ENCODE peak calls at places on chromosomes 3 and 15, in six cellular contexts. Y is IMR-90, M is A549, P is ovary, G is right lobe of liver, H is sigmoid colon. N is an unnamed sample.

GRCh38 chr3:122677261-122677660 is 3.4 kb upstream of the PARP14 start:
- DNase-seq in Y (no peak), M (no peak), P (no peak), G (no peak), H (no peak), N (no peak)

GRCh38 chr15:66072616-66073361 is 180.8 kb downstream of the MEGF11 start:
- DNase-seq in Y (no peak), M (no peak), P (no peak), G (peak), H (peak), N (no peak)

GRCh38 chr15:82833283-82833682 is 23.9 kb downstream of the WHAMM start:
- DNase-seq in Y (no peak), M (no peak), P (no peak), G (no peak), H (no peak), N (no peak)

GRCh38 chr3:31880482-31881078 is 100.5 kb downstream of the OSBPL10 start:
- DNase-seq in Y (no peak), M (no peak), P (no peak), G (no peak), H (no peak), N (no peak)

GRCh38 chr3:171790898-171791694 is 19.2 kb downstream of the PLD1 start:
- DNase-seq in Y (peak), M (no peak), P (no peak), G (no peak), H (no peak), N (no peak)

GRCh38 chr3:46191730-46192129 is 16.4 kb downstream of the CCR1 start:
- DNase-seq in Y (no peak), M (no peak), P (no peak), G (no peak), H (no peak), N (no peak)

GRCh38 chr3:112093180-112093522 is 7.0 kb downstream of the C3orf52 start:
- DNase-seq in Y (peak), M (no peak), P (no peak), G (no peak), H (no peak), N (no peak)

GRCh38 chr15:67307156-67307555 is 52.6 kb downstream of the IQCH start:
- DNase-seq in Y (peak), M (no peak), P (no peak), G (no peak), H (no peak), N (no peak)

GRCh38 chr15:63322541-63322940 is 45.1 kb downstream of the APH1B start:
- DNase-seq in Y (peak), M (no peak), P (peak), G (peak), H (peak), N (peak)

GRCh38 chr3:126128504-126129407 is 44.8 kb upstream of the SLC41A3 start:
- DNase-seq in Y (no peak), M (no peak), P (no peak), G (peak), H (peak), N (peak)

GRCh38 chr3:19427417-19428149 is 279.3 kb downstream of the KCNH8 start:
- DNase-seq in Y (no peak), M (no peak), P (no peak), G (no peak), H (no peak), N (no peak)

GRCh38 chr15:50304856-50305255 is 39.3 kb upstream of the HDC start:
- DNase-seq in Y (no peak), M (no peak), P (no peak), G (no peak), H (no peak), N (no peak)

GRCh38 chr3:58646503-58646902 is 20.1 kb downstream of the FAM3D start:
- DNase-seq in Y (peak), M (no peak), P (no peak), G (no peak), H (no peak), N (no peak)

GRCh38 chr3:192906940-192907339 is 10.7 kb downstream of the MB21D2 start:
- DNase-seq in Y (no peak), M (no peak), P (no peak), G (no peak), H (no peak), N (no peak)

GRCh38 chr15:41079717-41080116 is 36.4 kb downstream of the INO80 start:
- DNase-seq in Y (no peak), M (no peak), P (no peak), G (no peak), H (no peak), N (no peak)

GRCh38 chr15:28903555-28903954 is 17.8 kb downstream of the APBA2 start:
- DNase-seq in Y (no peak), M (no peak), P (no peak), G (no peak), H (no peak), N (no peak)

GRCh38 chr3:53169832-53170324 is 8.9 kb downstream of the PRKCD start:
- DNase-seq in Y (no peak), M (no peak), P (no peak), G (no peak), H (no peak), N (no peak)

GRCh38 chr3:166283856-166284255 is 446.6 kb upstream of the BCHE start:
- DNase-seq in Y (peak), M (peak), P (no peak), G (no peak), H (no peak), N (no peak)

GRCh38 chr3:171944109-171945016 is 95.0 kb upstream of the FNDC3B start:
- DNase-seq in Y (no peak), M (no peak), P (no peak), G (no peak), H (no peak), N (no peak)

GRCh38 chr3:14842277-14842676 is 23.5 kb downstream of the FGD5 start:
- DNase-seq in Y (no peak), M (no peak), P (no peak), G (no peak), H (no peak), N (no peak)

GRCh38 chr15:59485036-59485435 is 47.0 kb downstream of the FAM81A start:
- DNase-seq in Y (no peak), M (no peak), P (no peak), G (no peak), H (no peak), N (no peak)

GRCh38 chr15:75583689-75584088 is 4.6 kb upstream of the PTPN9 start:
- DNase-seq in Y (no peak), M (no peak), P (no peak), G (no peak), H (no peak), N (peak)

GRCh38 chr3:55651011-55651410 is 163.9 kb upstream of the WNT5A start:
- DNase-seq in Y (no peak), M (no peak), P (no peak), G (no peak), H (no peak), N (no peak)

GRCh38 chr3:73827658-73828313 is 203.0 kb upstream of the PDZRN3 start:
- DNase-seq in Y (peak), M (no peak), P (no peak), G (no peak), H (no peak), N (no peak)

GRCh38 chr3:188584162-188584529 is 430.2 kb downstream of the LPP start:
- DNase-seq in Y (peak), M (peak), P (no peak), G (no peak), H (peak), N (no peak)
- H3K4me3 ChIP-seq in Y (no peak), M (peak), P (no peak), G (no peak), H (no peak), N (no peak)

GRCh38 chr15:20341901-20342605 is 199.5 kb downstream of the GOLGA6L6 start:
- DNase-seq in Y (no peak), M (peak), P (peak), G (peak), H (peak), N (peak)

GRCh38 chr15:20345401-20345958 is 196.1 kb downstream of the GOLGA6L6 start:
- DNase-seq in Y (no peak), M (peak), P (no peak), G (no peak), H (peak), N (no peak)

GRCh38 chr15:20348291-20348899 is 193.2 kb downstream of the GOLGA6L6 start:
- DNase-seq in Y (no peak), M (peak), P (no peak), G (no peak), H (peak), N (peak)

GRCh38 chr15:20346082-20346805 is 195.4 kb downstream of the GOLGA6L6 start:
- DNase-seq in Y (no peak), M (peak), P (no peak), G (no peak), H (peak), N (peak)

GRCh38 chr15:20344601-20345400 is 196.8 kb downstream of the GOLGA6L6 start:
- DNase-seq in Y (no peak), M (peak), P (no peak), G (no peak), H (peak), N (peak)
- TF ChIP-seq CTCF in Y (no peak), M (no peak), P (no peak), G (no peak), H (no peak), N (no peak)

DNA sequence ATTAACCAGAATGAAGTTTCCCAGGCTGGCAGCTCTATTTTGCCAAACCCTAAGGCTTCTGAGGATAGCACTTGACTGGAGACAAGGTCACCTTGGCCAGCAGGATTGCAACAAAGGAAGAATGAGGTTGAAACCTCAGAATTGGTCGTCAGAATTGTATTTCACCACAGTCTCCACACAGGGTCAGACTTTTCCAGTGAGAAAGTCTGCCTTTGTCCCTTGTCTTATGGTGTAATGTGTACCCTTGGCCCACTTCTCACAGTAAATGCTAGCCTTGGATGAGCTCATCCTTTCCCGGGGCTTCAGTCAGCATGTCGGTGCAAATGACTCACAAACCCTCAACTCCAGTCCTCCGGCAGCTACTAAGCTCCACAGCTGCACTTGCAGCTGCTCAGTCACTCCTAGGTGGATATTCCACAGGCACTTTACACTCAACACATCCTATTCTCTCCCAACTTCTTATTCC is 19.7 kb downstream of the SSR3 start:
- DNase-seq in Y (peak), M (peak), P (peak), G (peak), H (peak), N (peak)
- TF ChIP-seq POLR2A in Y (peak), M (no peak), P (no peak), G (peak), H (no peak), N (no peak)

DNA sequence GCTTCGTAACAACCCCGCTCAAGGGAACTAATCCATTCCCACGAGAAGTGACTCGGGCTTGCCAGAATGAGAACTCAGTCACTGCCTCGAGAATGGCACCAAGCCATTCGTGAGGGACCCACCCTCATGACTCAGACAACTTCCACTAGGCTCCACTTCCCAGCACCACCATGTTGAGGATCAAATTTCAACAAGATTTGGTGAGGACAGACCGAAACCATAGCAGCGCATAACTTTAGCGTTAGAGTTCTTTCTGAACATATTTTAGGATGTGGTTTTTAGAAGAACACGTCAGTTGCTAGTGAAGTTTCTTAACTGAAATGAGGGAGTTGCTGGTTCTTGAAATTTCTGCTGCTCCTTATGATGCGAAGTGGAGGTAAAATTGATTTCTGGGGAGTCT is 13.5 kb downstream of the PTPRG start:
- DNase-seq in Y (peak), M (no peak), P (no peak), G (no peak), H (no peak), N (no peak)
- H3K4me3 ChIP-seq in Y (peak), M (no peak), P (no peak), G (no peak), H (no peak), N (no peak)

DNA sequence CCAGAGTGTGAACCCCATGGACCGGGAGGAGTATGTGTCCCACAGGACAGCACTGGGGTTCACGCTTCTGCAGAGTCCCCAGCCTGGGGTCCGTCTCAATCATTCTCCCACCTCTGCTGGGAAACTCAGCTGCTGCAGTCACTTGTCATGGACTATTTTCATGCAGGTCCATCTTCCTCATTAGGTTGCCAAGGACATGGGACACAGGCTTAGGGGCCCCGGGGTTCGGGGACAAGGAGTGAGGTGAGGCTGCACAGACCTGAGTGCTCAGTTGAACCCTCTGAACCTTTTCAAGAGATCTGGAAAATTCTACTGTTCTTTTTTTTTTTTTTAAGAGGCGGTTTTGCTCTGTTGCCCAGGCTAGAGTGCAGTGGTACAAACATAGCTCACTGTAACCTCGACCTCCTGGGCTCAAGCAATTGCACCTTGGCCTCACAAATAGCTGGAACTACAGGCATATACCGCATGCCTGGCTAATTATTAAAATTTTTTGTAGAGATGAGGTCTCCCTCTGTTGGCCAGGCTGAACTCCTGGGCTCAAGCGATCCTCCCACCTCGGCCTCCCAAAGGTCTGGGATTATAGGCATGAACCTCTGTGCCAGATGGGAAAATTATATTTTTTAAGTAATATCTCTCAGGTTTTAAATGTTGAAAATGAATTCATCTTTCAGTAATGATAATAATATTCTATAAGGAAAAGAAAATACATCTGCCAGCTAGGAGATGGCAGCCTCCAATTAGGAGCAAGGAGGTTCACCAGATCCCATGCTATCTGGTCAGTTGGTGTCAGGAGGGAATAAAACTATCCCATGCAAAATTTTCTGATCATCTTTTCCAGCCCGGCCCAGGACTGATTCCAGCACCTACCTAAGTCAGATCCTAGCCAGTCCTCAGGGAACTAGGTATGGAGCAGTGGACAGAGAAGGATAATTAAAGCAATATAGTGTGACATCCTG is 45.2 kb downstream of the RPN1 start:
- DNase-seq in Y (no peak), M (no peak), P (no peak), G (peak), H (no peak), N (no peak)
- TF ChIP-seq CTCF in Y (no peak), M (no peak), P (no peak), G (no peak), H (no peak), N (no peak)

DNA sequence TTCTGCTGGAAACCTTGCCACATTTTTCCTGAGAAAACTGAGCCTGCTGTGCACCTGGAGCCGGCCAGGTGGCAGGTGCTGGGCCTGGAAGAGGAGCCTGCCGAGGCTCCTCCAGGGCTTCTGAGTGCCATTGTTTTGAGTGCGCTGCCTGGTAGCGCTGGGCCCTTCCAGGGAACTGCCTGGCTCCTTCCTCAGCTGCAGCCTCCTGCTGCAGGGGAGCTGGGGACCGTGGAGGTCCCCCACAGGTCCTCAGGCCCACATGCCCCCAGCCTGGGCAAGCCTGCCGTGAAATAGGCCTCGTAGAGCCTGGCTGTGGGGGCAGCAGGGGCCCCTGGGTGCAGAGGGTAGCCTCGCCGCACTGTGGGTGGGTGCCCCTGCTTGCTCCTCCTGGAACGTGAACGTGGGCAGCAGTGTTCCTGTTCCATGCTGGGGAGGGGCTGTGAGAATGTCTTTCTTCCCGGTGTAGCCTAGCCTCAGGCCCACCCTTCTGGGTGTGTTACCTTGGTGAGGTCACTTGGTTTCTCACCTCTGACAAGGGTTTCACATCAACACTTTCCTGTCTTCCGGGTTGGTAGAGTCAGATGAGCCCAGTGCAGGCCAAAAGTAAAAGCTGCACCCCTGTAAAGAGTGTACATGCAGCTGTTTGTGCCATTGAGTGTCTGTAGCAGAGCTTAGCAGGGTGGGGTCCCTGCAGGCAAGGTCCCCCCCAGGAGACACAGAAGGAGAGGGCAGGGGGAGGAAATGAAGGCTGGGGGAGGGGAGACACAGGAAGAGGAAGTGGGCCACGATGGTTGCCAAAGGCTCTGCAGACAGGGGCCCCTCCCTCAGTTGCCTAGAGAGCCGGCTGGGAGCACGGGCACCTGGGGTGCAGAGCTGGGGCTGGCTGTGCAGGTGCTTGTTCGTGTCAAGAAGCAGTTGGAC is 34.5 kb downstream of the KLF13 start:
- DNase-seq in Y (no peak), M (no peak), P (no peak), G (peak), H (no peak), N (no peak)
- TF ChIP-seq POLR2A in Y (no peak), M (no peak), P (no peak), G (no peak), H (no peak), N (no peak)

GRCh38 chr15:100032358-100033080 is 299.3 kb upstream of the LYSMD4 start:
- DNase-seq in Y (peak), M (no peak), P (no peak), G (no peak), H (no peak), N (no peak)

GRCh38 chr15:100030586-100031249 is 297.5 kb upstream of the LYSMD4 start:
- DNase-seq in Y (peak), M (no peak), P (no peak), G (no peak), H (no peak), N (peak)

GRCh38 chr15:100029868-100030479 is 296.7 kb upstream of the LYSMD4 start:
- DNase-seq in Y (no peak), M (no peak), P (no peak), G (no peak), H (no peak), N (no peak)

GRCh38 chr15:100033140-100033857 is 300.1 kb upstream of the LYSMD4 start:
- DNase-seq in Y (peak), M (no peak), P (no peak), G (no peak), H (no peak), N (no peak)

GRCh38 chr15:100031665-100032357 is 298.6 kb upstream of the LYSMD4 start:
- DNase-seq in Y (no peak), M (no peak), P (no peak), G (no peak), H (no peak), N (no peak)
- H3K4me3 ChIP-seq in Y (no peak), M (no peak), P (no peak), G (no peak), H (no peak), N (no peak)

GRCh38 chr3:9111349-9112265 is 137.8 kb downstream of the SRGAP3 start:
- DNase-seq in Y (peak), M (no peak), P (peak), G (no peak), H (peak), N (peak)
- TF ChIP-seq CTCF in Y (no peak), M (no peak), P (no peak), G (no peak), H (no peak), N (no peak)

GRCh38 chr3:108598375-108598774 is 8.9 kb downstream of the DZIP3 start:
- DNase-seq in Y (no peak), M (no peak), P (no peak), G (no peak), H (no peak), N (no peak)
- TF ChIP-seq POLR2A in Y (no peak), M (no peak), P (no peak), G (no peak), H (no peak), N (no peak)